ENCODE peak calls at places on chromosomes 5 and 9, in eight cellular contexts. Y is astrocyte of the cerebellum, Z is fibroblast of pulmonary artery, S is hepatocyte, K is GM23338, F is dorsolateral prefrontal cortex, T is spleen, Q is cardiac muscle cell. D is an unnamed sample.
A peak's percentile ranks its signal among the peaks of the same experiment; 100 is the strongest.

GRCh38 chr9:79734989-79735779 is 163.4 kb downstream of the TLE4 start:
- DNase-seq in Y (no peak), Z (no peak), S (no peak), K (no peak), F (no peak), T (no peak), Q (no peak), D (peak; percentile 8)

GRCh38 chr5:28473531-28474107 is 1435.2 kb upstream of the CDH9 start:
- DNase-seq in Y (peak; percentile 19), Z (peak; percentile 16), S (peak; percentile 20), K (peak; percentile 67), F (no peak), T (no peak), Q (peak; percentile 8), D (no peak)

GRCh38 chr9:96289392-96289791 is 12.6 kb downstream of the HSD17B3 start:
- DNase-seq in Y (no peak), Z (no peak), S (no peak), K (peak; percentile 16), F (no peak), T (no peak), Q (no peak), D (no peak)

GRCh38 chr5:17000296-17000939 is 64.3 kb upstream of the MYO10 start:
- DNase-seq in Y (peak; percentile 96), Z (peak; percentile 93), S (peak; percentile 23), K (no peak), F (no peak), T (no peak), Q (no peak), D (peak; percentile 97)

GRCh38 chr5:107389130-107389553 is 281.6 kb downstream of the EFNA5 start:
- DNase-seq in Y (no peak), Z (peak; percentile 70), S (no peak), K (no peak), F (no peak), T (no peak), Q (no peak), D (no peak)

GRCh38 chr9:132211570-132211969 is 49.7 kb downstream of the NTNG2 start:
- DNase-seq in Y (no peak), Z (no peak), S (no peak), K (no peak), F (no peak), T (no peak), Q (no peak), D (no peak)

GRCh38 chr9:15513335-15513734 is 2.6 kb upstream of the PSIP1 start:
- DNase-seq in Y (no peak), Z (peak; percentile 35), S (no peak), K (peak; percentile 84), F (no peak), T (no peak), Q (no peak), D (no peak)

GRCh38 chr9:37678789-37679273 is 28.1 kb downstream of the FRMPD1 start:
- DNase-seq in Y (no peak), Z (no peak), S (no peak), K (peak; percentile 16), F (no peak), T (no peak), Q (no peak), D (no peak)

GRCh38 chr9:95107001-95107749 is 210.3 kb downstream of the FANCC start:
- DNase-seq in Y (peak; percentile 98), Z (peak; percentile 69), S (no peak), K (no peak), F (no peak), T (no peak), Q (no peak), D (peak; percentile 68)

GRCh38 chr5:33321026-33321425 is 119.7 kb upstream of the TARS1 start:
- DNase-seq in Y (peak; percentile 95), Z (peak; percentile 100), S (peak; percentile 16), K (no peak), F (no peak), T (no peak), Q (no peak), D (peak; percentile 99)

GRCh38 chr9:112384690-112385089 is 4.8 kb downstream of the HSDL2 start:
- DNase-seq in Y (no peak), Z (no peak), S (no peak), K (no peak), F (no peak), T (no peak), Q (no peak), D (no peak)

GRCh38 chr5:102777099-102777498 is 22.0 kb downstream of the PAM start:
- DNase-seq in Y (no peak), Z (no peak), S (no peak), K (no peak), F (no peak), T (no peak), Q (no peak), D (no peak)

GRCh38 chr9:38286357-38286756 is 106.1 kb upstream of the ALDH1B1 start:
- DNase-seq in Y (no peak), Z (no peak), S (no peak), K (peak; percentile 32), F (no peak), T (no peak), Q (no peak), D (no peak)

GRCh38 chr9:80874276-80874675 is 815.1 kb downstream of the TLE1 start:
- DNase-seq in Y (peak; percentile 57), Z (peak; percentile 21), S (no peak), K (no peak), F (no peak), T (no peak), Q (no peak), D (peak; percentile 86)

GRCh38 chr5:1510631-1511030 is 13.1 kb downstream of the LPCAT1 start:
- DNase-seq in Y (no peak), Z (no peak), S (no peak), K (no peak), F (peak; percentile 23), T (peak; percentile 76), Q (no peak), D (no peak)

GRCh38 chr5:74016373-74016772 is 390.4 kb downstream of the ARHGEF28 start:
- DNase-seq in Y (no peak), Z (no peak), S (no peak), K (peak; percentile 57), F (no peak), T (no peak), Q (no peak), D (no peak)

GRCh38 chr5:146732966-146733365 is 145.6 kb downstream of the PPP2R2B start:
- DNase-seq in Y (no peak), Z (peak; percentile 49), S (no peak), K (no peak), F (no peak), T (no peak), Q (no peak), D (no peak)

GRCh38 chr5:161403996-161404395 is 142.5 kb downstream of the GABRB2 start:
- DNase-seq in Y (no peak), Z (no peak), S (no peak), K (no peak), F (no peak), T (no peak), Q (no peak), D (no peak)

GRCh38 chr9:35114921-35115341 is 731 bp downstream of the ATOSB start:
- DNase-seq in Y (no peak), Z (peak; percentile 29), S (peak; percentile 64), K (peak; percentile 40), F (no peak), T (peak; percentile 91), Q (peak; percentile 45), D (no peak)

GRCh38 chr5:118722165-118723020 is 266.0 kb downstream of the DTWD2 start:
- DNase-seq in Y (no peak), Z (no peak), S (no peak), K (no peak), F (no peak), T (no peak), Q (no peak), D (no peak)

GRCh38 chr5:118726891-118727290 is 261.5 kb downstream of the DTWD2 start:
- DNase-seq in Y (no peak), Z (no peak), S (no peak), K (no peak), F (no peak), T (no peak), Q (peak; percentile 52), D (no peak)

DNA sequence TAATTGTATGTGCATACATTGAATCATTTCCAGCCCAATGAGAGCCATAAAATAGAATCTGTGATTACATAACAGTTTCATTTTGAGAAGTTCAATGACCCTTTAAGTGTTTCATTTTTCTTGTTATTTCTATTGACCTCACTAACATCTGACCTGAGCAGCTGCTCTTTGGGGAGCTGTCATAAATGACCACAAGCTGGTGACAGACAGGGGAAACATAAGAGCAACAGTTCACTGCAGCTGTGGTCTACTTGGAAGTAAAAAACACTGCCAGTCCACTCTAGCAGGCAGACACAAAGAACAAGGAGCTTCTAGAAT is 265.4 kb downstream of the DTWD2 start:
- DNase-seq in Y (peak; percentile 0), Z (no peak), S (no peak), K (no peak), F (no peak), T (no peak), Q (no peak), D (no peak)
- H3K4me3 ChIP-seq in Y (no peak overlapping the region), Z (no peak overlapping the region), S (no peak overlapping the region), K (no peak overlapping the region), F (no peak overlapping the region), T (no peak overlapping the region), Q (no peak overlapping the region), D (no peak overlapping the region)

GRCh38 chr5:132370241-132370820 is 821 bp downstream of the SLC22A5 start:
- DNase-seq in Y (no peak), Z (no peak), S (no peak), K (peak; percentile 21), F (no peak), T (no peak), Q (no peak), D (no peak)
- H3K4me3 ChIP-seq in Y (peak overlapping the region; percentile 57), Z (peak overlapping the region; percentile 59), S (peak overlapping the region; percentile 91), K (peak overlapping the region; percentile 72), F (peak overlapping the region; percentile 75), T (peak overlapping the region; percentile 65), Q (peak overlapping the region; percentile 33), D (peak overlapping the region; percentile 64)

DNA sequence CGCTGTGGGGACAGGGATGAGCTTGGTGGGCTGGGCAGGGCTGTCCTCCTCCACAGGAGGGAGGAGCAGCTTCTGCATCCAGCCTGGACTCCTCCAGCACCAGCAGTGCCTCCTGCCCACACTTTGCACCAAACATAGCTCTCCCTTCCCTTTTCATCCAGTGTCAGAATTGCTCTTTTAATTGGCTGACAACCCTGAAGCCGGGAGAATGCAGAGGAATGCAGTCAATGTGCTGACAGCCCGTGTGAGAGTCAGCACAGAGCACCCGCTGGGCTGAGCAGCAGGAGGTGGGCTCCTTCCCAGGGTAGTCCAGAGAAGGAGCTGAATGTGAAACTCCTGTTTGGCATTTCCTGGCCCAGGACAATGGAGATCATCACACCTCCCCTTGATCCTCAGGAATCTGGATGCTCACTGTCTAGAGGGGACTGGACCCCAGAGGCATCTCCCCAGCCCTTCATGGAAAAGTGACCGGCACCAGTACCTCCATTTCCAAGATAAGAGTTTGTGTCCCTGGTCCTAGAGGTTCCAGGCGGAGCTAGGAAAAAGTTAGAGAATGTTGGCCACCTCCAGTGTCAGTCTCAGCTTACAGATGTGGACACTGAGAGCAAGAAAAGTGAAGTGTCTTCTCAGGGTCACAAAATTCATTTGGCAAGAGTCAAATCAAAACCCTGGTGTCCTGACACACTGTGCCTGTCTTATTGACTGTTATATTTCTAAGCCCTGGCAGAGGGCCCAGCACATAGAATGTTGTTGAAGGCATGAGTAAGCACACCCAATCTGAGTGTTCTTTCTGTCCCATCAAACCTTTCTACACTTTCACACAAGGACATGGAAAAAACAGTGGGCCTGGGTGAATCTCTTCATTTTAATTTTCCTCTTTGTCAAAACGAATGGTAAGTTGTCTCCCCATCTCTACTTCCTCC is 202.1 kb downstream of the SNX18 start:
- DNase-seq in Y (peak; percentile 71), Z (peak; percentile 79), S (no peak), K (peak; percentile 58), F (peak; percentile 30), T (no peak), Q (peak; percentile 92), D (peak; percentile 18)
- H3K4me3 ChIP-seq in Y (no peak overlapping the region), Z (no peak overlapping the region), S (no peak overlapping the region), K (no peak overlapping the region), F (no peak overlapping the region), T (no peak overlapping the region), Q (no peak overlapping the region), D (no peak overlapping the region)

GRCh38 chr9:117414906-117415583 is at the start of gene ASTN2:
- DNase-seq in Y (no peak), Z (no peak), S (no peak), K (peak; percentile 67), F (no peak), T (no peak), Q (peak; percentile 33), D (no peak)
- H3K4me3 ChIP-seq in Y (peak within 1 kb of the TSS; percentile 41), Z (peak within 1 kb of the TSS; percentile 12), S (peak within 1 kb of the TSS; percentile 36), K (peak within 1 kb of the TSS; percentile 86), F (peak within 1 kb of the TSS; percentile 69), T (peak within 1 kb of the TSS; percentile 33), Q (peak within 1 kb of the TSS; percentile 41), D (peak within 1 kb of the TSS; percentile 18)

D was measured in AG09309.